ENCODE peak calls at places on chromosomes 3 and 15, in six cellular contexts. K is heart right ventricle, N is endothelial cell, E is heart left ventricle, L is cardiac muscle cell, F is pancreas. B is an unnamed sample.

GRCh38 chr15:69357773-69358765 is 56.1 kb upstream of the KIF23 start:
- DNase-seq in K (no peak), N (no peak), E (no peak), L (peak), F (peak), B (peak)

GRCh38 chr3:39529551-39529950 is 62.1 kb downstream of the MOBP start:
- DNase-seq in K (no peak), N (no peak), E (no peak), L (no peak), F (no peak), B (no peak)

GRCh38 chr3:179948740-179949139 is 88.0 kb downstream of the PEX5L start:
- DNase-seq in K (no peak), N (no peak), E (no peak), L (no peak), F (no peak), B (no peak)

GRCh38 chr3:169596126-169596525 is 67.4 kb downstream of the MECOM start:
- DNase-seq in K (no peak), N (no peak), E (no peak), L (no peak), F (no peak), B (no peak)

GRCh38 chr15:51907136-51907862 is 64.3 kb downstream of the LEO1 start:
- DNase-seq in K (no peak), N (no peak), E (no peak), L (no peak), F (peak), B (no peak)

GRCh38 chr3:17195856-17196604 is 311.3 kb downstream of the PLCL2 start:
- DNase-seq in K (no peak), N (no peak), E (no peak), L (peak), F (no peak), B (no peak)

GRCh38 chr15:100495861-100496260 is 32.9 kb downstream of the CERS3 start:
- DNase-seq in K (no peak), N (no peak), E (no peak), L (no peak), F (no peak), B (no peak)

GRCh38 chr15:74889390-74889881 is 406 bp upstream of the MPI start:
- DNase-seq in K (peak), N (peak), E (peak), L (peak), F (peak), B (peak)

GRCh38 chr3:171248426-171249115 is 211.6 kb downstream of the TNIK start:
- DNase-seq in K (no peak), N (no peak), E (no peak), L (no peak), F (no peak), B (no peak)

GRCh38 chr15:67083135-67083766 is 17.8 kb downstream of the SMAD3 start:
- DNase-seq in K (no peak), N (no peak), E (no peak), L (no peak), F (no peak), B (no peak)
- TF ChIP-seq CTCF in K (no peak), N (no peak), E (no peak), L (no peak), F (no peak), B (no peak)

DNA sequence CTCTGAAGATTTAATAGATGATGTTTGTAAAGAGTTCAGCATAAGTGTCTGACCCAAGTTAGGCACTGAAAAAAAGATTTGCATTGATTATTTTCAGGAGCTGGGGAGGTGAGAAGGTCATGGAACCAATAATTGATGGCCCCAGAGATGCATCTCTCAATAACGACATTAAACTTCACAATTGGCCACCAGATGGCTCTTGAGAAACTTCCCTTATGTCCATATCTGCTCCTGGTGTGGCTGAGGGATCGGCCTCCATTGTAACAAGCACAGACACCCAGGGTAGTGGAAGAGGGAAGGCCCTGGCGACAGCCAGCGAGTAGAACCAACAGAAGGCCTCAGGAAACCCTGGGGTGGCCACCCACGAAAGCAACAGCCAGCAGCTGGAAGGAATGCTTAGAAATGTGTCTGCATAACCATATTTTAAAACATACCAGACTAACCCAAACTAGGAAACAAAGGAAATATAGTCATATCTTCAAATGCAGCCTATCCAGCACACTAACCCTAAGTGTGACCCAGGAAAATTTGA is 536.7 kb downstream of the SOX2 start:
- DNase-seq in K (no peak), N (no peak), E (no peak), L (no peak), F (no peak), B (no peak)
- TF ChIP-seq CTCF in K (no peak), N (no peak), E (no peak), L (no peak), F (no peak), B (peak)

GRCh38 chr3:132981746-132982145 is 56.4 kb upstream of the TMEM108 start:
- DNase-seq in K (no peak), N (no peak), E (no peak), L (no peak), F (no peak), B (no peak)
- TF ChIP-seq CTCF in K (no peak), N (no peak), E (no peak), L (no peak), F (no peak), B (no peak)

GRCh38 chr3:127174715-127175140 is 18.2 kb upstream of the PRR23E start:
- DNase-seq in K (no peak), N (no peak), E (no peak), L (no peak), F (no peak), B (no peak)
- TF ChIP-seq CTCF in K (no peak), N (no peak), E (no peak), L (no peak), F (no peak), B (no peak)

GRCh38 chr3:142618917-142619401 is 22.8 kb downstream of the PLS1 start:
- DNase-seq in K (no peak), N (no peak), E (no peak), L (no peak), F (no peak), B (no peak)
- TF ChIP-seq CTCF in K (no peak), N (no peak), E (no peak), L (no peak), F (no peak), B (no peak)

DNA sequence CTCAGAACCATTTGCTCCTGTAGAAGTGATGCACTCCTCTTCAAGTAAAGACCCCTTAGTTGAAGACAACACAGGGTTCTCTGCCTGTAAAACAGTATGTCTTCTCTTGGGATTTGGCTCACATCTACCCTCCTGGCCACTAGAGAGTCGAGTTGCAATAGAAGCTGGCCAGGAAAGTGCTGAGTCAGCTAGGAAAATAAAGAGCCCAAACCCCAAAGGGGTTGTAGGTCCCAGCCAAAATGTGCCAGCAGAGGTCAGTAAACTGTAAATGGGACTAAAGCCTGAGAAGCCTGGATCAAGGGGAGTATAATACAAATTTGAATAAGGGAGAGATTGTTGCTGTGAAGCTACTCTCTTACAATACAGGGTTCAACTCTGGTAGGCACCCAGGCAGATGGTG is 37.2 kb upstream of the THBS1 start:
- DNase-seq in K (no peak), N (no peak), E (no peak), L (no peak), F (no peak), B (no peak)
- TF ChIP-seq CTCF in K (no peak), N (no peak), E (no peak), L (peak), F (no peak), B (no peak)

GRCh38 chr3:194197396-194197960 is 61.5 kb downstream of the HES1 start:
- DNase-seq in K (no peak), N (no peak), E (no peak), L (peak), F (no peak), B (no peak)

GRCh38 chr3:194196876-194197275 is 60.9 kb downstream of the HES1 start:
- DNase-seq in K (no peak), N (no peak), E (no peak), L (no peak), F (no peak), B (no peak)

GRCh38 chr3:194200422-194201060 is 64.6 kb downstream of the HES1 start:
- DNase-seq in K (no peak), N (no peak), E (no peak), L (no peak), F (no peak), B (no peak)

GRCh38 chr3:194198938-194199337 is 63.0 kb downstream of the HES1 start:
- DNase-seq in K (no peak), N (no peak), E (no peak), L (no peak), F (no peak), B (no peak)

GRCh38 chr3:194197981-194198695 is 62.2 kb downstream of the HES1 start:
- DNase-seq in K (no peak), N (no peak), E (no peak), L (no peak), F (no peak), B (no peak)
- TF ChIP-seq CTCF in K (no peak), N (no peak), E (no peak), L (no peak), F (no peak), B (no peak)

GRCh38 chr15:31391687-31392671 is 65.3 kb downstream of the KLF13 start:
- DNase-seq in K (peak), N (peak), E (peak), L (peak), F (peak), B (peak)

GRCh38 chr15:31393441-31394091 is 66.9 kb downstream of the KLF13 start:
- DNase-seq in K (peak), N (no peak), E (no peak), L (no peak), F (no peak), B (no peak)

GRCh38 chr15:31390777-31391486 is 64.3 kb downstream of the KLF13 start:
- DNase-seq in K (no peak), N (no peak), E (no peak), L (no peak), F (no peak), B (no peak)

GRCh38 chr15:31390029-31390428 is 63.4 kb downstream of the KLF13 start:
- DNase-seq in K (no peak), N (no peak), E (no peak), L (no peak), F (no peak), B (no peak)

GRCh38 chr15:31392761-31393401 is 66.2 kb downstream of the KLF13 start:
- DNase-seq in K (peak), N (no peak), E (no peak), L (peak), F (peak), B (peak)
- TF ChIP-seq CTCF in K (no peak), N (no peak), E (no peak), L (no peak), F (no peak), B (no peak)

B was measured in neural crest cell.